ENCODE peak calls at places on chromosome 12, in nine cellular contexts. B is pancreas; G is NCI-H524; T is heart right ventricle; X is cerebellar nuclear complex; H is fibroblast of lung; I is stimulated activated CD8-positive, alpha-beta memory T cell treated with anti-CD3 and anti-CD28 coated beads, Interleukin-2, amount 100 ng/mL, for 48 hours; R is EH; O is renal cortical epithelial cell. K is an unnamed sample.

GRCh38 chr12:25014961-25015360 is 66.1 kb upstream of the BCAT1 start:
- DNase-seq in B (no peak), G (no peak), T (no peak), X (no peak), H (peak), I (no peak), R (peak), O (no peak), K (no peak)

GRCh38 chr12:49026678-49027480 is 8.3 kb upstream of the PRKAG1 start:
- DNase-seq in B (no peak), G (no peak), T (no peak), X (no peak), H (no peak), I (no peak), R (no peak), O (no peak), K (no peak)

GRCh38 chr12:104687823-104688573 is 231.2 kb downstream of the CHST11 start:
- DNase-seq in B (no peak), G (no peak), T (no peak), X (no peak), H (no peak), I (peak), R (no peak), O (no peak), K (no peak)

GRCh38 chr12:94941440-94941862 is 62.0 kb downstream of the NDUFA12 start:
- DNase-seq in B (no peak), G (no peak), T (peak), X (no peak), H (peak), I (peak), R (peak), O (peak), K (peak)

GRCh38 chr12:131895640-131896079 is 1.2 kb downstream of the ULK1 start:
- DNase-seq in B (peak), G (no peak), T (no peak), X (no peak), H (no peak), I (no peak), R (no peak), O (no peak), K (no peak)

GRCh38 chr12:10067259-10067658 is 31.5 kb downstream of the CLEC1A start:
- DNase-seq in B (no peak), G (no peak), T (no peak), X (no peak), H (no peak), I (no peak), R (peak), O (no peak), K (no peak)

GRCh38 chr12:98838282-98838681 is 193.2 kb downstream of the APAF1 start:
- DNase-seq in B (no peak), G (no peak), T (no peak), X (no peak), H (peak), I (no peak), R (peak), O (no peak), K (no peak)

GRCh38 chr12:51372021-51372420 is 19.2 kb downstream of the GALNT6 start:
- DNase-seq in B (no peak), G (no peak), T (no peak), X (no peak), H (no peak), I (no peak), R (no peak), O (no peak), K (no peak)

GRCh38 chr12:109934026-109934425 is 34.0 kb downstream of the TCHP start:
- DNase-seq in B (no peak), G (peak), T (no peak), X (no peak), H (peak), I (no peak), R (peak), O (no peak), K (no peak)

GRCh38 chr12:124754949-124755800 is 108.5 kb downstream of the SCARB1 start:
- DNase-seq in B (peak), G (peak), T (peak), X (peak), H (peak), I (no peak), R (peak), O (peak), K (peak)

K was measured in SK-N-DZ.